ENCODE peak calls at places on chromosomes 2 and 18, in ten cellular contexts. F is sigmoid colon; G is HAP-1; C is right lobe of liver; B is uterus; V is GM12878; R is MM.1S; H is cardiac muscle cell; W is mucosa of descending colon; Z is CD8-positive, alpha-beta T cell. D is an unnamed sample. For H3K4me1, the result is how much of the 10 kb centered on the place peaks cover.

GRCh38 chr18:13585379-13586153 is 140.8 kb downstream of the FAM210A start:
- DNase-seq in H (no peak), Z (no peak), G (no peak), F (no peak), B (no peak), C (no peak), W (no peak), R (no peak), V (no peak), D (no peak)

GRCh38 chr2:29923110-29923721 is 1.8 kb upstream of the ALK start:
- DNase-seq in H (peak), Z (peak), B (peak), C (no peak), G (peak), R (peak), F (peak), W (no peak), V (no peak), D (peak)

GRCh38 chr2:161321944-161322343 is 13.7 kb downstream of the PSMD14 start:
- DNase-seq in B (no peak), Z (no peak), F (no peak), C (no peak), V (no peak), H (no peak), R (no peak), G (peak), W (no peak), D (peak)

GRCh38 chr2:201796478-201796865 is 9.9 kb upstream of the CDK15 start:
- DNase-seq in F (no peak), W (no peak), G (no peak), H (no peak), R (peak), V (no peak), Z (no peak), B (no peak), C (no peak), D (no peak)

GRCh38 chr2:240396623-240397541 is 38.6 kb upstream of the GPC1 start:
- DNase-seq in Z (no peak), B (peak), G (no peak), F (peak), C (no peak), W (peak), V (no peak), R (no peak), H (no peak), D (peak)

GRCh38 chr2:18518116-18519111 is 42.0 kb downstream of the RDH14 start:
- DNase-seq in G (no peak), F (no peak), C (no peak), H (no peak), B (no peak), Z (no peak), R (no peak), V (no peak), W (no peak), D (peak)

GRCh38 chr2:192978317-192978874 is 783.7 kb upstream of the TMEFF2 start:
- DNase-seq in C (no peak), W (no peak), F (no peak), B (no peak), Z (no peak), H (no peak), G (no peak), V (no peak), R (no peak), D (no peak)

GRCh38 chr2:46717733-46718121 is 197.9 kb downstream of the MCFD2 start:
- DNase-seq in R (no peak), H (no peak), V (no peak), B (no peak), Z (no peak), G (no peak), W (no peak), C (no peak), F (no peak), D (peak)

GRCh38 chr2:71716697-71717624 is 263.6 kb downstream of the DYSF start:
- DNase-seq in H (peak), C (no peak), G (no peak), V (no peak), R (no peak), B (peak), Z (no peak), W (peak), F (peak), D (peak)

DNA sequence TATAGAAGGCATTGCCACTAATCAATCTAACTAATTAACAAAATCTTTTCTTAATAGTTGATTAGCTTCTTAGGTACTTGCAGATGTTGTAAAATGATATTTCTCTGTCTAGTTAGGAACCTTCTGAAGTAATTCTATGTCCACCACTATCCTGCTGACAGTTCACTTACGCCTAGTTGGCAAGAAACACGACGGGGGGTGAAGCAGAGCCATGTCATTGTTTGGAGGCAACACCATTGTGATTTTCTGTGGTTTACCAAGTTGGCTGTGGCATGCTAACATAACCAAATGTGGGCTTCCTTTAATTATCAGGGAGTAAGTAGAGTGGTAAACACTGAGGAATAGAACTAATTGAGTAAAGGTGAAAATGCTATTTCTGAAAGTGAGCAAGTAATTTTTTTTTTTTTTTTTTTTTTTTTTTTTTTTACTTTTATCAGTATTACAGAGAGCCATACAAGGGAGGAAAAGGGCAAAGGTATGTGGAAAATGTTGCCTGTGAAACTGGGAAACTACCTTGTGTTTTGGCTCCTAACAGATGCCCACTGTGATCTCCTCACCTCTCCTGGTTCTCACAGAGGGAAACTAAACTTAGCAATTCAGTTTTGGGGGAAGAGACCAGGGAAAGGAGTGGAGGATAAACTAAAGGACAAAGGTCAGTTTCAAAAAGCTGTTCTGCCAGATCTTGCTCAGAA is 126.9 kb downstream of the MEIS1 start:
- DNase-seq in C (no peak), H (peak), G (no peak), B (no peak), R (peak), Z (no peak), F (no peak), W (no peak), V (no peak), D (no peak)
- H3K4me1 ChIP-seq in C (under half), H (half or more), G (under half), B (under half), R (under half), Z (under half), F (half or more), W (under half), V (under half), D (under half)

GRCh38 chr2:216004408-216005283 is 8.7 kb downstream of the MREG start:
- DNase-seq in H (no peak), B (no peak), G (no peak), F (no peak), V (peak), R (no peak), C (no peak), Z (no peak), W (no peak), D (no peak)
- H3K4me1 ChIP-seq in H (under half), B (under half), G (under half), F (under half), V (half or more), R (under half), C (under half), Z (under half), W (under half), D (under half)

GRCh38 chr2:64115808-64116598 is 28.2 kb downstream of the PELI1 start:
- DNase-seq in Z (no peak), C (no peak), R (no peak), W (no peak), V (no peak), H (no peak), F (no peak), G (no peak), B (no peak), D (no peak)
- H3K4me1 ChIP-seq in Z (under half), C (half or more), R (under half), W (half or more), V (under half), H (under half), F (half or more), G (under half), B (under half), D (under half)

DNA sequence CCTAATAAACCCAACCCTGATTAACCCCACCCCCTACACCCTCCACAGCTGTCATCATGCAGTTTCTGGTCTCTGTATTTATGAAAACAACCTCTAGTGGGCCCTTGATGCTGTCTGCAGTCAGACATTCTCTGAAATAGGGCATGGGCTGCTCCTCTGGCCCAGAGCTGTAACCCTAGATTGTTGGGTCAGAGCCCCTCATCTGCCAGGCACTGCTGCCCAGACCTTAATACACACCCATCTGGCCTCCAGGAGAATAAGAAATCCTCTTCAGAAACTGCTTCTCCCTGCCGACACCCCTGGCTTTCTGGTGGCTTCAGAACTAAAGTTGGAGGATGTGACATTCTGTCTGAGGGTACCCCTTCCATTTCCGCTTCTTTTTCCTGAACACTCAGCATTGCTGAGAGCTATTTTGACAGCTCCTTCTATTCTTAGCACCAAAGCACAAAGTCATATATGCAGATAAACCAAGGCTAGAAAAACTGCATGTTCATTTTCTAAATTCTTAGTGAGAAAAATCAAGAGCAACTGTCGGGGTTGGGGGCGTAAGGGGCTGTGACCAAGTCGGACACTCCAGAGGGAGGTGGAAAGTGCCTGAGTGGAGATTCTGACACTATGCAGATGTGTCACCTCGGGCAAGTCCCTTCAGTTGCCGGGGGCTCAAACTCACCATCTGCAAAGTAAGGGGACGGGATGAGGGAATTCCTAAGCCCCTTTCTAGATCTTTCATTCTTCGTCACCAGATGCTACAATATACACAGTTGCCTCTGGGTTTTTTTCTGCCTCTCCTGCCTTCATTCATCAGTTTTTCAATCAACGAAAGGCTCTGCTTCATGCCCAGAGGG is 28.7 kb downstream of the SRSF7 start:
- DNase-seq in B (peak), R (peak), W (no peak), C (no peak), Z (no peak), G (no peak), F (no peak), H (peak), V (no peak), D (no peak)
- H3K4me1 ChIP-seq in B (under half), R (under half), W (under half), C (under half), Z (under half), G (under half), F (under half), H (under half), V (under half), D (under half)

GRCh38 chr18:53527365-53527764 is 697.1 kb downstream of the MBD2 start:
- DNase-seq in B (no peak), F (no peak), R (no peak), V (no peak), H (no peak), G (no peak), W (no peak), C (no peak), Z (no peak), D (no peak)
- H3K4me1 ChIP-seq in B (under half), F (under half), R (under half), V (under half), H (under half), G (under half), W (under half), C (under half), Z (under half), D (under half)

D was measured in GM23248.